ENCODE peak calls at places on chromosomes 12 and 14, in four cellular contexts. V is SK-N-SH, A is HepG2, Z is GM12878. S is an unnamed sample.

GRCh38 chr12:93244514-93245077 is 133.1 kb upstream of the NUDT4 start:
- DNase-seq in V (no peak), A (no peak), Z (peak), S (no peak)

GRCh38 chr14:72120315-72120714 is 188.1 kb downstream of the RGS6 start:
- DNase-seq in Z (no peak), A (no peak), V (no peak), S (no peak)

GRCh38 chr14:74573421-74574091 is 38.5 kb downstream of the LTBP2 start:
- DNase-seq in Z (no peak), A (no peak), V (no peak), S (no peak)

GRCh38 chr12:71685961-71686657 is at the start of gene TMEM19:
- DNase-seq in Z (peak), A (peak), V (peak), S (peak)

GRCh38 chr12:43653917-43654316 is 101.9 kb upstream of the ADAMTS20 start:
- DNase-seq in A (no peak), V (peak), Z (no peak), S (no peak)

GRCh38 chr12:80720516-80720915 is 3.8 kb downstream of the MYF5 start:
- DNase-seq in V (no peak), A (no peak), Z (no peak), S (no peak)

GRCh38 chr12:104420868-104421267 is 35.9 kb upstream of the CHST11 start:
- DNase-seq in A (no peak), Z (no peak), V (no peak), S (no peak)

GRCh38 chr12:113896194-113896593 is 69.9 kb downstream of the RBM19 start:
- DNase-seq in V (no peak), Z (no peak), A (no peak), S (no peak)

GRCh38 chr12:131785763-131786330 is 42.3 kb upstream of the MMP17 start:
- DNase-seq in V (no peak), Z (no peak), A (no peak), S (no peak)

GRCh38 chr14:105733081-105734065 is 207.0 kb downstream of the TMEM121 start:
- DNase-seq in Z (no peak), A (no peak), V (peak), S (no peak)

GRCh38 chr12:24709201-24709600 is 239.7 kb downstream of the BCAT1 start:
- DNase-seq in Z (no peak), A (no peak), V (no peak), S (no peak)

GRCh38 chr12:132418393-132418925 is 71.5 kb upstream of the FBRSL1 start:
- DNase-seq in Z (no peak), V (no peak), A (no peak), S (no peak)

GRCh38 chr14:96039633-96040311 is 610 bp downstream of the C14orf132 start:
- DNase-seq in V (peak), A (no peak), Z (no peak), S (peak)

GRCh38 chr14:99360774-99361595 is 89.0 kb upstream of the BCL11B start:
- DNase-seq in Z (no peak), V (peak), A (peak), S (peak)

GRCh38 chr12:115223322-115223721 is 539.3 kb upstream of the TBX3 start:
- DNase-seq in V (no peak), A (peak), Z (no peak), S (no peak)

GRCh38 chr12:50524621-50525020 is 19.8 kb downstream of the DIP2B start:
- DNase-seq in V (no peak), A (no peak), Z (no peak), S (no peak)

GRCh38 chr12:39070775-39071174 is 165.4 kb upstream of the CPNE8 start:
- DNase-seq in A (no peak), Z (no peak), V (no peak), S (no peak)

GRCh38 chr14:99191663-99192621 is 80.1 kb downstream of the BCL11B start:
- DNase-seq in V (no peak), A (no peak), Z (no peak), S (no peak)

GRCh38 chr14:69012251-69012953 is 33.3 kb upstream of the ACTN1 start:
- DNase-seq in A (no peak), V (no peak), Z (no peak), S (no peak)

GRCh38 chr12:70590051-70590450 is 47.2 kb downstream of the PTPRB start:
- DNase-seq in Z (no peak), A (peak), V (peak), S (peak)

GRCh38 chr12:52415870-52416750 is 10.0 kb upstream of the KRT82 start:
- DNase-seq in Z (no peak), V (no peak), A (no peak), S (no peak)

GRCh38 chr12:118958520-118958919 is 22.8 kb upstream of the SRRM4 start:
- DNase-seq in A (no peak), V (no peak), Z (no peak), S (no peak)
- TF ChIP-seq MAX in A (no peak), V (no peak), Z (no peak), S (no peak)

GRCh38 chr14:39998114-39998513 is 565.9 kb upstream of the FBXO33 start:
- DNase-seq in V (no peak), A (no peak), Z (no peak), S (no peak)
- TF ChIP-seq PBX3 in V (no peak), A (no peak), Z (no peak), S (no peak)

GRCh38 chr12:56358836-56359532 is 923 bp downstream of the STAT2 start:
- DNase-seq in V (no peak), Z (no peak), A (no peak), S (no peak)
- TF ChIP-seq MAX in V (no peak), Z (no peak), A (no peak), S (no peak)

GRCh38 chr12:97151481-97151880 is 244.4 kb downstream of the NEDD1 start:
- DNase-seq in V (no peak), Z (no peak), A (no peak), S (no peak)

DNA sequence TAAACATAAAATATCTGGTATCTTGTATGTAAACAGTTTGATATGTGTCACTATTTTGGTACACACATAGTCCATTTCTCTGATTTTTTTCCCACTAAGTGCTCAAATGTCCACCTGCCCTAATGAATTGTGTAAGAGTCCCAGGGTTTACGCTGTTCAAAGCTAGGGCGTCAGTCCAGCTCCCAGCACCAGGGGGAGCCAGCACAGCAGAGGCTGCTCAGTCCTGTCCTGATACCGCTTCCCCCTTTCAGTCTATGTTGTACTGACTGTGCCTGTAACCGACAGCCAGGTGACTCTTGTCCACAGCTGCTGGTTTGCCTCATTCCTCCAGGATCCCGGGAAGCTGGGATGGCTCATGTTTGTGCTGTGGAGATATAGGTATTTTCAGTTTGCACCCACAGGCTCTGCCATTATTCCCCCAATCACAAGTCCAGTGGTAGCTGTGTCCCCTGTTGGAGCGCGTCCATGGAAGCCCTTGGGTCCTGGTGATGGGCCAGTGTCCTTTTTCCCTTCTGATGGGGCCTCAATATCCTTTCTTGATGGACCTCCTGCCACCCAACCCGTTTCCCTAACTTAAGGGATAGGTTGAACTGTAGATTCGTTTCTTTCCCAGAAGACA is 242.0 kb downstream of the NEDD1 start:
- DNase-seq in Z (no peak), A (peak), V (peak), S (peak)
- TF ChIP-seq PBX3 in Z (no peak), A (no peak), V (no peak), S (no peak)

DNA sequence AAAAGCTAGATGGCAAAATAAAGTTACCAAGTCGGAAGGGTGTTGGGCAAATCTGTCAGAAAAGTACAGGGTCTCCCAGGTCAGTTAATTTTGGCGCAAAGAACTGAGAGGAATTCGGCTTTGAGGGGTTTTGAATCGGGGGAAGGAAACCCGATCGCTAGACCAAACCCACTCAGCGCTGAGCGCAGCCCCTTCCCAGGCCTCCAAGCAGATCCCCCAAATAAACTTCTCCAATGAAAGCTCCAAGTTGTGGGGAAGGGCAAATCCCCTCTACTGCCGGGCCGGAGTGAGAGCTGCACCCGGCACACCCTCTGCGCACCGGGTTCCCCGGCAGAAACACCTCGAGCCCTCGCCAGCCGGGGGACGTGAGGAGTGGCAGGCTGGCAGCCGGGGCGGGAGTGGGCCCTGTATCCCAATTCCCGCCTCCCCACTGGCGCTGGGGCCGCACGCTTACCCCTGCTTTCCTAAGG is 443 bp downstream of the E2F7 start:
- DNase-seq in A (no peak), Z (no peak), V (no peak), S (no peak)
- TF ChIP-seq MAX in A (peak), Z (no peak), V (no peak), S (peak)

DNA sequence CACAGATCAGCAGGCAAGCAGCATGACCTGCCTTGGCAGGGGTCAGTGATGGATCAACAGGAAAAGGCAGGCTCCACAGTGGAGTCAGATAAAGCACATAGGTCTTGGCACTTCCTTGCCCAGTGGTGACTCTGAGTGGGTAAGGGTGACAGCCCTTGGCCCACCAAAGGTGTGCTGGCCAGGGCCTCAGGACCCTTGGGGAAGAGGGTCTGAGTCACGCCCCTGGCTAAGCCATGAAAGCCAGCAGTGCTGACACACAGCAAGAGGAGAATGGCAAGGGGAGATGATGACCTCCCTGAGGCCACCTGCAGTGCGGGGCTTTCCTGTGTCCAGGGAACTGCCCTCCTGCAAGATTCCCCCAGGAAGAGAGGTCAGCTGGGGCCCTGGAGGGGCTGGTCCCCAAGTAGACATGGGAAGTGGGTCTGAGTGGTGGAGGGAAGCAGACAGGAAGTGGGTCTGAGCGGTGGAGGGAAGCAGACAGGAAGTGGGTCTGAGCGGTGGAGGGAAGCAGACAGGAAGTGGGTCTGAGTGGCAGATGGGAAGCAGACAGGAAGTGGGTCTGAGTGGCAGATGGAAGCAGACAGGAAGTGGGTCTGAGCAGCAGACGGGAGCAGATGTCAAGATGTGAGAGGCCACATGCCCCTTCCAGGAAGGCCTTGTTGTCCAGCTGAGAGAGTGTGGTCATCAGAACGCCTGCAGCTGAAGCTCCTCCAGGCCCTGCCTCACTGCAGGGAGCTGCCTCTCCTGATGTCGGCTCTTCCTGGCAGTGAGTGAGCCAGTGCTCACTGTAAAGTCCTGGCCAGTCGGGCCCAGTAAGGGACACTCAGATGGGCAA is 34.8 kb downstream of the DIO3 start:
- DNase-seq in A (no peak), Z (no peak), V (no peak), S (no peak)
- TF ChIP-seq PBX3 in A (no peak), Z (no peak), V (no peak), S (no peak)

GRCh38 chr14:104293851-104294627 is 155.7 kb downstream of the KIF26A start:
- DNase-seq in Z (no peak), V (no peak), A (no peak), S (peak)
- TF ChIP-seq MAX in Z (no peak), V (no peak), A (no peak), S (no peak)

DNA sequence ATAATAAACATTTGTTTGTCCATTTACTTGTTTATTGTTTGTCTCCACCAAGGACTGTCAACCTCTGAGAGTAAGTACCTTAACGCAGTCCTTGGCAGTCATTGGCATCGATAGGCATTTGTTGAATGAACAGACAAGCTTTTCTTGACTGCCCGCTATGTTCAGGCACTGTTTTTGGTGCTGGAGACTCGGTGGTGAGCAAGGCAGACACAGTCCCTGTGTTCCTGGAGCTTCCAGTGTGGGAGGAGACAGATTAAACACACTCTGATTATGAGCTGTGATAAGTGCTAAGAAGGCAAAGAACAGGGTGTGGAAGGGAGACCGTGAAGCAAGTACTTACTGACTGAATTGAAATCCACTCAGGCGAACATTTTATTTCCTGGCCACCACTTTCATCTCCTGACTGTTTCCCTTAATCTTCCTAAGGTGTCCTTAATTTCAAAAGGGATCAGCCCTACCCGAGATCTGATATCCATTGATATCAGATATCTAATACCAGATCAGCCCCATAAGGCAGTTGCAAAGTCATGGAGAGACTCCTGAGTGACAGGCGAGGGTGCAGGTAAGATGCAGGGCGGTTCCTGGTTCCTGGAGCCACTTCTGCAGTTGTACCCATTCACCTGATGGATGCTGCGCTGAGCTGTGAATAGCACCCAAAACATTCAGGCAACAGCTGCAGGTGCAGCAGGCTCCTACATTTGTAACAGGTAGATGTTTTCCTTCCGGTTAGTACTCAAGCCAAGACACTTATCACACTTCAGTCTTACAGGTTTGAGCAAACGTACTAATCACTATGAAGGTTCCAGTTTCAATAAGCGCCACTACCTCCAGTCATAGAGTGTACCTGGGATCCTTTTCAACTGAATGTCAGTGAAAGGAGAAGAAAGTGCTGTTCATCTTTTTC is 1.5 kb downstream of the ATP6V0A2 start:
- DNase-seq in V (peak), A (peak), Z (no peak), S (no peak)
- TF ChIP-seq PBX3 in V (no peak), A (no peak), Z (peak), S (no peak)